ENCODE peak calls at places on chromosomes 4 and X, in seven cellular contexts. F, D, Z, B, J, I and P are unnamed samples. For H3K27me3, the result is how much of the 10 kb centered on the place peaks cover.

GRCh38 chr4:76526585-76526990 is 91.6 kb downstream of the SHROOM3 start:
- DNase-seq in D (no peak), Z (no peak), J (no peak), B (peak), F (peak), I (no peak), P (peak)

GRCh38 chr4:4995103-4995761 is 24.0 kb downstream of the CYTL1 start:
- DNase-seq in I (peak), J (peak), F (peak), D (peak), B (peak), Z (peak), P (no peak)

GRCh38 chr4:127501103-127501502 is 131.7 kb upstream of the INTU start:
- DNase-seq in F (peak), I (peak), Z (no peak), J (no peak), D (no peak), B (no peak), P (no peak)

GRCh38 chrX:155009994-155010472 is 12.5 kb downstream of the F8 start:
- DNase-seq in J (no peak), F (no peak), I (no peak), D (no peak), Z (no peak), B (peak), P (no peak)

GRCh38 chrX:40581333-40581910 is 652 bp downstream of the ATP6AP2 start:
- DNase-seq in D (no peak), I (peak), J (no peak), F (peak), B (no peak), Z (no peak), P (no peak)

GRCh38 chr4:80610845-80611244 is 275.3 kb downstream of the CFAP299 start:
- DNase-seq in J (no peak), D (no peak), I (peak), F (no peak), B (no peak), Z (no peak), P (peak)

GRCh38 chrX:78111140-78111931 is 7.3 kb downstream of the PGK1 start:
- DNase-seq in F (no peak), J (no peak), D (no peak), I (no peak), Z (no peak), B (peak), P (no peak)

GRCh38 chr4:99029018-99029735 is 33.7 kb downstream of the METAP1 start:
- DNase-seq in D (no peak), J (no peak), I (no peak), Z (no peak), B (no peak), F (no peak), P (no peak)

GRCh38 chr4:186216465-186217024 is 10.8 kb upstream of the KLKB1 start:
- DNase-seq in F (no peak), B (no peak), Z (no peak), I (peak), J (no peak), D (no peak), P (no peak)

GRCh38 chr4:55554453-55555030 is 7.8 kb upstream of the CLOCK start:
- DNase-seq in I (no peak), Z (no peak), J (no peak), F (peak), B (no peak), D (no peak), P (no peak)

GRCh38 chrX:93637591-93637990 is 35.8 kb downstream of the NAP1L3 start:
- DNase-seq in Z (no peak), I (no peak), B (no peak), F (no peak), D (no peak), J (no peak), P (no peak)

GRCh38 chrX:134721766-134722532 is 63.7 kb upstream of the PLAC1 start:
- DNase-seq in F (peak), Z (no peak), I (no peak), B (no peak), D (no peak), J (no peak), P (no peak)

GRCh38 chr4:173171098-173171497 is 2.5 kb downstream of the GALNT7 start:
- DNase-seq in J (no peak), Z (no peak), I (no peak), F (peak), B (no peak), D (no peak), P (no peak)

GRCh38 chr4:152686452-152687013 is 6.7 kb upstream of the TMEM154 start:
- DNase-seq in F (no peak), D (no peak), Z (no peak), I (no peak), B (no peak), J (no peak), P (no peak)

GRCh38 chrX:149648932-149649331 is 17.3 kb upstream of the TMEM185A start:
- DNase-seq in J (no peak), D (no peak), F (no peak), Z (no peak), B (no peak), I (no peak), P (no peak)

GRCh38 chrX:124239911-124240310 is 92.5 kb upstream of the TEX13D start:
- DNase-seq in D (no peak), B (no peak), J (no peak), I (no peak), Z (no peak), F (no peak), P (no peak)

GRCh38 chr4:40325406-40326019 is 9.6 kb upstream of the CHRNA9 start:
- DNase-seq in I (peak), J (no peak), B (no peak), D (peak), Z (no peak), F (peak), P (no peak)

GRCh38 chrX:122739770-122740169 is 444.3 kb upstream of the GRIA3 start:
- DNase-seq in F (no peak), Z (no peak), I (no peak), J (no peak), D (no peak), B (no peak), P (no peak)

GRCh38 chr4:15961778-15962510 is 1.0 kb downstream of the FGFBP2 start:
- DNase-seq in J (no peak), F (no peak), B (no peak), I (no peak), D (no peak), Z (no peak), P (no peak)

GRCh38 chrX:69153060-69153730 is 12.1 kb downstream of the PJA1 start:
- DNase-seq in D (peak), J (no peak), Z (no peak), I (peak), F (no peak), B (no peak), P (no peak)

GRCh38 chr4:166972071-166972470 is 262.2 kb downstream of the SPOCK3 start:
- DNase-seq in F (peak), D (no peak), I (peak), Z (no peak), B (no peak), J (no peak), P (peak)

GRCh38 chrX:103656623-103657022 is 27.8 kb downstream of the TCEAL1 start:
- DNase-seq in Z (no peak), J (no peak), F (peak), D (no peak), I (peak), B (no peak), P (peak)

GRCh38 chrX:100622989-100623388 is 13.6 kb downstream of the TSPAN6 start:
- DNase-seq in F (no peak), D (no peak), Z (no peak), J (no peak), B (no peak), I (no peak), P (no peak)

GRCh38 chr4:139922625-139923024 is 231.4 kb downstream of the MAML3 start:
- DNase-seq in F (peak), J (no peak), B (no peak), I (no peak), D (peak), Z (no peak), P (no peak)

GRCh38 chr4:140342620-140343019 is 30.8 kb upstream of the SCOC start:
- DNase-seq in D (no peak), F (no peak), B (no peak), I (no peak), J (no peak), Z (no peak), P (no peak)

GRCh38 chr4:145936142-145937020 is 2.2 kb downstream of the ZNF827 start:
- DNase-seq in F (peak), D (peak), I (peak), Z (peak), B (peak), J (peak), P (no peak)

GRCh38 chr4:121256346-121256745 is 92.2 kb upstream of the TNIP3 start:
- DNase-seq in I (peak), J (no peak), Z (no peak), B (no peak), F (peak), D (peak), P (peak)

GRCh38 chrX:19683358-19683757 is 168.1 kb upstream of the MAP3K15 start:
- DNase-seq in J (no peak), I (no peak), F (no peak), D (no peak), Z (no peak), B (no peak), P (no peak)

GRCh38 chr4:74793757-74794340 is 474 bp downstream of the BTC start:
- DNase-seq in F (peak), B (peak), I (no peak), D (peak), Z (peak), J (peak), P (no peak)

GRCh38 chr4:181018472-181018871 is 1224.7 kb upstream of the TENM3 start:
- DNase-seq in F (no peak), J (no peak), B (no peak), I (no peak), D (no peak), Z (no peak), P (no peak)

GRCh38 chr4:81504685-81505598 is 33.2 kb upstream of the RASGEF1B start:
- DNase-seq in F (no peak), D (peak), I (no peak), Z (no peak), J (peak), B (peak), P (no peak)

GRCh38 chrX:129347291-129347690 is 176.0 kb downstream of the SMARCA1 start:
- DNase-seq in J (no peak), I (no peak), D (no peak), Z (no peak), B (no peak), F (no peak), P (no peak)

DNA sequence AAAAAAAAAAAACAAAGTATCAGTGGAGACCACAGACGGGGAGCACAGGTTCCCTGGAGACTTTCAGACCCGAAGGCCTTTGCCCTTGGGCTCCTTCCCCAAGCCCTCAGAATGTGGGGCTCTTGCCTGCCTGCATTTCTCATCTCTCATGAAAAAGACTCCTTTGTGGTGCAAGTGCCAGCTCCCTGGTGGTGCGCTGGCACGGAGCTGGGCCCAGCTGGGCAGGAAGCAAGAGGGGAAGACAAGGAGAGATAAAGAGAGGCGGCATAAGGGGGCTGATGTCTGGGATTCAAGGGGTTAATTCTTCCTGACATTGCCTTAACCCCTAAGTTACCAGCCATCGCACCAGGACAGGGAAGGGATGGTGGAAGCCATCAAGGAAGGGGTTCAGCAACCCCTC is 21.8 kb downstream of the NLGN3 start:
- DNase-seq in F (no peak), Z (no peak), I (no peak), D (no peak), B (no peak), J (no peak), P (no peak)
- H3K27me3 ChIP-seq in F (under half), Z (half or more), I (under half), D (under half), B (under half), J (under half), P (under half)

DNA sequence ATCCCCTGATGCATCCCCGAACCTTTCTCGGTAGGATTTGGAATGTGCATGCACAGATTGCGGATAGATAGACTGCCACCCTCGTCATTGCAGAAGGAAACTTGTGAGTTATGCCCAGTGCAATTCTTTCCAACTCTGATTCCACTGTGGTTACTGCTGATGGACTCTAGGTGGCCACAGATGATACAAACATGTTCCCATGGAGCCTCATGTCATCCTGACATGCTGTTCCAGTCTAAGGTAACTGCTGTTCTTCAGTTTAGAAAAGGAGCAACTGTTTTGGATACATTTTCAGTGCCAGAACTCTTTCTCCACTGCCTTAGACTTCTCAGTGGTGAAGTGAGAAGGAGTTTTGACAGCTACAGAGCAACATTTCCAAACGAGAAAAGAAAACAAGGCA is 9.0 kb upstream of the VCX3B start:
- DNase-seq in F (peak), D (no peak), I (no peak), J (no peak), Z (no peak), B (no peak), P (no peak)
- TF ChIP-seq CTCF in F (peak), D (no peak), I (peak), J (no peak), Z (no peak), B (no peak), P (peak)

GRCh38 chr4:52868138-52868537 is 6.0 kb downstream of the RASL11B start:
- DNase-seq in J (no peak), F (no peak), B (no peak), Z (no peak), I (no peak), D (peak), P (no peak)
- H3K4me3 ChIP-seq in J (no peak), F (no peak), B (no peak), Z (no peak), I (no peak), D (no peak), P (no peak)

GRCh38 chr4:112522389-112522788 is 6.4 kb upstream of the NEUROG2 start:
- DNase-seq in J (no peak), D (no peak), B (no peak), Z (no peak), F (no peak), I (no peak), P (no peak)

GRCh38 chr4:112521123-112522116 is 5.4 kb upstream of the NEUROG2 start:
- DNase-seq in J (no peak), F (no peak), I (no peak), Z (no peak), D (no peak), B (no peak), P (no peak)

GRCh38 chr4:112523764-112524505 is 8.0 kb upstream of the NEUROG2 start:
- DNase-seq in B (no peak), D (no peak), J (peak), I (no peak), F (peak), Z (no peak), P (no peak)

GRCh38 chr4:112523008-112523440 is 7.0 kb upstream of the NEUROG2 start:
- DNase-seq in F (no peak), B (no peak), D (no peak), J (no peak), Z (no peak), I (peak), P (no peak)

GRCh38 chr4:112526061-112526460 is 10.1 kb upstream of the NEUROG2 start:
- DNase-seq in B (no peak), F (peak), J (no peak), I (peak), Z (no peak), D (no peak), P (no peak)
- H3K27me3 ChIP-seq in B (under half), F (under half), J (half or more), I (under half), Z (under half), D (under half), P (under half)

DNA sequence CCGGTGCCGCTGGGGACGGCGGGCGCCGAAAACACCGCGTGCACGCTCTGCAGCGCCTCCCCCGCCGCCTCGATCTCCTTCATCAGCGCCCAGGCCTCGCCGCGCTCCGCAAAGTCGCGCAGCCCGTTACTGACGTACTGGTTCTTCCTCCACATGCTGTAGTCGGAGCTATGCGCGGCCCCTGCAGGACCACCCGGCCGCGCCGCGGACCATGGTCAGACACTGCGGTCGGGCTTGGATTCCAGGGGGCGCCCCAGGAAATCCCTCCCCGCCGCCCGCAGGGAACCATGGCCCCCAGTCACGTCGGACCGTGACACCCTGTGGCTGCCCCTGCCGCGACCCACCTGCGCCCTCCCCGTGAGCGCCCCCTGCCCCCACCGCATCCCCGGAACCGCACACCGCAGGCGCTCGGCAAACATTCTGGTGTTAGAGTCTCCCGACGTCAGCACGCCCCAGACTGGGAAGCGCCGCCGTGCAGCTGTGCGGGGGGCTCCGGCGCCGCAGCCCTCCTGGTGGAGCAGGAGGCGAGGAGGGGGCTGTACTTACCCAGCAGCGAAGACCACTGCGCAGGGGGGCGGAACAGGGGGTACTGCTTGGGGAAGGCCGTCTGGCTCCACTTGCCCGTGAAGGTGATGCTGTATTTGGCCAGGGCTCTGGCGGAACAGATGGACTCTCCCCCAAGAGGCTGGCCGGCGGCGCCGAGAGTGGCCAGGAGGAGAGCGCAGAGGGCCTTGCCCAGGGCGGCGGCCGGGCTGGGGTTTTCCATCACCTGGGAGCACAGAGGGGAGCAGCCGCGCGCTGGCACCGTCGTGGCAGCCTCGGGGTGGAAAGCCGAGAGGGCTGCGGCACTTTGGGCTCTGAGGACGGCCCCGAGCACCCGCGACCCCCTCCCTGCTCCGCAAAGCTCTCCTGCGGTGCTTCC is 816 bp downstream of the SPON2 start:
- DNase-seq in I (no peak), F (no peak), D (no peak), B (peak), Z (no peak), J (no peak), P (no peak)
- TF ChIP-seq CTCF in I (no peak), F (no peak), D (no peak), B (no peak), Z (no peak), J (no peak), P (no peak)

DNA sequence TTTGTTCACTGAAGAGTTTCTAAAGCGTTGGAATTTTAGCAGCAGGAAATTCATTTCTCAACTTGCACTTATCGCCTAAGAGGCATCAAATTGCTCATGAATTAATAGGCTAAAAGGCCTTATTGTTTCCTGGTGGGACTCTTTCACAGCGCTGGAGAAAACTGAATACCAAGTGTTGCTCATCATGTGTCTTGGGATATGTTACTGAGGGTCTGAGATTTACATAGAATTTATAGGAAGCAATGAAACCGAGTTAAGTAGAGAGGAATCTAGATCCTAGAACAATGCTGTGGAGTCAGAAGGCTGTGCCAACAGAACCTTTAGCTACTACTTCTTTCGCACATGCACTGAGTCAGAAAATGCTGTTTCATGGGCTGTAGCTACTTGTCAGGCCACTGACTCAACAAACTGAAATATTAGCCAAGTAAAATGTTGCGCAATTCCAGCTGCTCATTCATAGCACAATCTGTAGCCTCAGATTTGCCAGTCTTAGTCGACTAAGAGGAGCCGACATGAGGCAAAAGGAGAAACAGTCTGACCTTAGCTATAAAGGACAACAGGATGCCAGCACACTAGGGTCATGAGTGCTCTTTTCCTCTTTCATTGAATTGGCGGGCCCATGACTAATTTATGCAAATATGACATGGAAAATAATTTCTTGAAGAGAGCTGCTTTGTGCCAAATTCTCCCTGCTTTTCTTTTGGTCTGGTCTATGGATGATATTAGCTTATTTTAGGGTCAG is 35.9 kb upstream of the CXCL8 start:
- DNase-seq in B (peak), D (no peak), F (peak), I (peak), J (no peak), Z (no peak), P (peak)
- H3K4me3 ChIP-seq in B (no peak), D (no peak), F (peak), I (no peak), J (no peak), Z (no peak), P (no peak)